ENCODE peak calls at places on chromosomes 3 and 15, in six cellular contexts. G is effector CD4-positive, alpha-beta T cell; L is natural killer cell; X is NCI-H2081 treated with DMSO at 0.1 percent for 48 hours; I is HT1080; B is hippocampal formation. Q is an unnamed sample.

GRCh38 chr3:129892486-129892856 is 1.0 kb downstream of the TMCC1 start:
- DNase-seq in I (no peak), B (no peak), X (no peak), G (no peak), L (peak; percentile 17), Q (no peak)

GRCh38 chr3:184652465-184652864 is 59.4 kb downstream of the MAGEF1 start:
- DNase-seq in X (no peak), G (no peak), B (no peak), I (no peak), L (no peak), Q (no peak)

GRCh38 chr3:38543602-38544001 is 47.5 kb downstream of the EXOG start:
- DNase-seq in G (no peak), I (no peak), B (no peak), L (no peak), X (no peak), Q (no peak)

GRCh38 chr15:101244039-101244781 is 7.6 kb downstream of the CHSY1 start:
- DNase-seq in X (no peak), B (no peak), L (no peak), I (no peak), G (no peak), Q (no peak)

GRCh38 chr3:110479676-110480075 is 591.9 kb upstream of the NECTIN3 start:
- DNase-seq in L (no peak), I (no peak), B (no peak), X (no peak), G (no peak), Q (no peak)

GRCh38 chr3:51944541-51945021 is 2.4 kb downstream of the PARP3 start:
- DNase-seq in I (no peak), L (no peak), B (no peak), X (no peak), G (no peak), Q (no peak)

GRCh38 chr3:192444096-192444790 is 283.1 kb downstream of the FGF12 start:
- DNase-seq in L (no peak), B (peak; percentile 61), X (peak; percentile 58), I (peak; percentile 79), G (peak; percentile 16), Q (no peak)

GRCh38 chr15:69489101-69489571 is 36.5 kb downstream of the RPLP1 start:
- DNase-seq in L (no peak), B (no peak), X (no peak), G (no peak), I (no peak), Q (no peak)

GRCh38 chr3:17046623-17047022 is 161.9 kb downstream of the PLCL2 start:
- DNase-seq in I (no peak), G (no peak), X (no peak), B (no peak), L (no peak), Q (no peak)

GRCh38 chr15:65032823-65033537 is 3.5 kb upstream of the MTFMT start:
- DNase-seq in G (peak; percentile 24), B (peak; percentile 28), L (peak; percentile 36), I (peak; percentile 79), X (no peak), Q (no peak)

GRCh38 chr15:74783072-74783807 is 1.4 kb downstream of the CSK start:
- DNase-seq in G (no peak), X (no peak), B (no peak), I (peak; percentile 46), L (no peak), Q (no peak)

GRCh38 chr3:13416002-13416793 is 3.9 kb downstream of the NUP210 start:
- DNase-seq in G (no peak), I (no peak), L (no peak), X (no peak), B (no peak), Q (no peak)

GRCh38 chr3:46337911-46338310 is 16.0 kb upstream of the CCR2 start:
- DNase-seq in X (no peak), B (no peak), I (no peak), L (no peak), G (no peak), Q (no peak)

GRCh38 chr15:31328425-31328998 is 1.9 kb downstream of the KLF13 start:
- DNase-seq in L (peak; percentile 68), B (no peak), X (no peak), G (peak; percentile 70), I (no peak), Q (peak; percentile 74)

GRCh38 chr15:28125673-28126651 is 26.8 kb upstream of the OCA2 start:
- DNase-seq in L (no peak), G (no peak), X (no peak), I (peak; percentile 32), B (no peak), Q (no peak)

GRCh38 chr15:69117431-69117841 is 43.0 kb upstream of the GLCE start:
- DNase-seq in I (peak; percentile 11), X (no peak), G (no peak), L (no peak), B (no peak), Q (no peak)

GRCh38 chr3:195809291-195809785 is 2.4 kb downstream of the MUC4 start:
- DNase-seq in G (no peak), X (no peak), I (no peak), B (no peak), L (no peak), Q (no peak)

GRCh38 chr3:63232764-63233396 is 45.2 kb upstream of the SYNPR start:
- DNase-seq in X (no peak), L (no peak), I (no peak), B (no peak), G (no peak), Q (no peak)

GRCh38 chr15:62306851-62307504 is 141.9 kb upstream of the C2CD4B start:
- DNase-seq in L (no peak), X (peak; percentile 46), G (no peak), B (no peak), I (peak; percentile 79), Q (no peak)

GRCh38 chr3:73432021-73432722 is 192.6 kb downstream of the PDZRN3 start:
- DNase-seq in X (no peak), I (peak; percentile 33), B (no peak), G (no peak), L (no peak), Q (no peak)

GRCh38 chr15:98384328-98385029 is 263.9 kb upstream of the IGF1R start:
- DNase-seq in G (no peak), B (no peak), X (no peak), L (no peak), I (no peak), Q (no peak)

GRCh38 chr3:156382458-156383346 is 172.2 kb downstream of the SSR3 start:
- DNase-seq in G (no peak), X (no peak), L (no peak), B (no peak), I (peak; percentile 62), Q (no peak)

GRCh38 chr3:101184111-101184510 is 136.3 kb downstream of the IMPG2 start:
- DNase-seq in L (no peak), I (no peak), B (no peak), G (no peak), X (no peak), Q (no peak)

GRCh38 chr3:171967137-171967783 is 72.1 kb upstream of the FNDC3B start:
- DNase-seq in B (no peak), G (no peak), I (peak; percentile 80), L (no peak), X (no peak), Q (no peak)

GRCh38 chr3:46844397-46844796 is 18.8 kb downstream of the MYL3 start:
- DNase-seq in L (no peak), I (no peak), G (no peak), B (no peak), X (no peak), Q (no peak)

GRCh38 chr3:183554377-183554776 is 1.1 kb downstream of the KLHL6 start:
- DNase-seq in B (no peak), G (no peak), X (no peak), L (no peak), I (no peak), Q (no peak)